ENCODE peak calls at places on chromosome 21, in seven cellular contexts. N is PC-9, L is brain microvascular endothelial cell, B is A549, Z is cardiac fibroblast, J is body of pancreas, X is GM20000. D is an unnamed sample.
A peak's percentile ranks its signal among the peaks of the same experiment; 100 is the strongest.

GRCh38 chr21:35204850-35205564 is 155.9 kb upstream of the RUNX1 start:
- DNase-seq in N (no peak), L (peak; percentile 93), B (no peak), Z (peak; percentile 98), J (peak; percentile 71), X (peak; percentile 24), D (peak; percentile 66)

GRCh38 chr21:38312822-38313221 is 56.0 kb downstream of the KCNJ15 start:
- DNase-seq in N (no peak), L (no peak), B (peak; percentile 19), Z (no peak), J (no peak), X (no peak), D (no peak)

GRCh38 chr21:45940621-45941337 is 40.8 kb upstream of the COL6A1 start:
- DNase-seq in N (no peak), L (no peak), B (no peak), Z (no peak), J (no peak), X (no peak), D (no peak)

GRCh38 chr21:35257413-35257812 is 208.3 kb upstream of the RUNX1 start:
- DNase-seq in N (peak; percentile 54), L (peak; percentile 96), B (peak; percentile 60), Z (peak; percentile 95), J (peak; percentile 50), X (no peak), D (peak; percentile 62)

GRCh38 chr21:40586575-40586974 is 260.4 kb downstream of the DSCAM start:
- DNase-seq in N (no peak), L (no peak), B (no peak), Z (no peak), J (no peak), X (no peak), D (no peak)

GRCh38 chr21:41453198-41453597 is 27.2 kb downstream of the MX1 start:
- DNase-seq in N (no peak), L (no peak), B (no peak), Z (no peak), J (no peak), X (no peak), D (no peak)

GRCh38 chr21:15300131-15300530 is 235.3 kb upstream of the NRIP1 start:
- DNase-seq in N (no peak), L (no peak), B (no peak), Z (no peak), J (no peak), X (no peak), D (no peak)

GRCh38 chr21:15754640-15755039 is 24.9 kb downstream of the USP25 start:
- DNase-seq in N (no peak), L (no peak), B (peak; percentile 69), Z (peak; percentile 28), J (no peak), X (no peak), D (peak; percentile 25)

GRCh38 chr21:23695449-23695848 is 1911.8 kb downstream of the MRPL39 start:
- DNase-seq in N (no peak), L (no peak), B (no peak), Z (no peak), J (no peak), X (no peak), D (no peak)

GRCh38 chr21:44392916-44393315 is 39.5 kb downstream of the TRPM2 start:
- DNase-seq in N (no peak), L (no peak), B (peak; percentile 39), Z (no peak), J (no peak), X (peak; percentile 11), D (no peak)

GRCh38 chr21:45453308-45453950 is 48.5 kb downstream of the COL18A1 start:
- DNase-seq in N (no peak), L (no peak), B (no peak), Z (no peak), J (no peak), X (no peak), D (no peak)

GRCh38 chr21:16409341-16409740 is 679.6 kb downstream of the USP25 start:
- DNase-seq in N (no peak), L (no peak), B (no peak), Z (no peak), J (no peak), X (no peak), D (no peak)

GRCh38 chr21:39080366-39080765 is 102.9 kb downstream of the PSMG1 start:
- DNase-seq in N (no peak), L (no peak), B (no peak), Z (no peak), J (no peak), X (no peak), D (no peak)

GRCh38 chr21:16279658-16280581 is 550.1 kb downstream of the USP25 start:
- DNase-seq in N (no peak), L (peak; percentile 71), B (peak; percentile 25), Z (peak; percentile 69), J (no peak), X (no peak), D (peak; percentile 33)

GRCh38 chr21:23853796-23854379 is 1753.4 kb downstream of the MRPL39 start:
- DNase-seq in N (no peak), L (peak; percentile 6), B (peak; percentile 1), Z (peak; percentile 13), J (no peak), X (peak; percentile 8), D (peak; percentile 19)

GRCh38 chr21:14557413-14557812 is 11.3 kb upstream of the SAMSN1 start:
- DNase-seq in N (no peak), L (no peak), B (no peak), Z (no peak), J (no peak), X (peak; percentile 10), D (no peak)

GRCh38 chr21:39062196-39062900 is 120.9 kb downstream of the PSMG1 start:
- DNase-seq in N (no peak), L (no peak), B (no peak), Z (no peak), J (no peak), X (no peak), D (no peak)

GRCh38 chr21:45497846-45498645 is 44.2 kb downstream of the SLC19A1 start:
- DNase-seq in N (no peak), L (no peak), B (no peak), Z (no peak), J (no peak), X (no peak), D (no peak)

GRCh38 chr21:16976132-16976666 is 536.6 kb upstream of the CXADR start:
- DNase-seq in N (no peak), L (no peak), B (no peak), Z (no peak), J (no peak), X (no peak), D (no peak)

GRCh38 chr21:30463713-30464112 is 16.5 kb downstream of the KRTAP19-1 start:
- DNase-seq in N (no peak), L (no peak), B (peak; percentile 1), Z (no peak), J (no peak), X (no peak), D (peak; percentile 12)
- TF ChIP-seq CTCF in N (peak; percentile 48), L (peak; percentile 48), B (no peak), Z (peak; percentile 34), J (peak; percentile 35), X (no peak), D (peak; percentile 42)

DNA sequence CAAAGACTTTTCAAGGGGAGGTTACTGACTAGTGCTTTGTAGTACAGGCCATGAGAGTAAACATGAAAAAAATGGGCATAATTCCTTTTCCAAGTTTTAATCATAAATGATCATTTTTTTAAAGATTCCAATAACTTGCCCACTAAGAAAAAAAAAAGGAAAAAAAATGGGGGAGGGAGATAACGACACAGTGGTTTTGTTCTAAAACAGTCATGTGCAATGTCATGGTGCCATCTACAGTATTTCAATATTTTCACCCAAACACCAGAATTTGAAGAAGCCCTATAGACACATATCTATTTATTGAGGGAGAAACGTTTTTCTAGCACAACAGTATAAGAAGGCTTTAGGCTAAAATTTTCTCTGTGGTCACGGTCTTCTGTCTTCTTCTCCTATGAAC is 250.2 kb downstream of the LTN1 start:
- DNase-seq in N (no peak), L (peak; percentile 33), B (no peak), Z (peak; percentile 77), J (no peak), X (no peak), D (no peak)
- TF ChIP-seq CTCF in N (no peak), L (peak; percentile 24), B (no peak), Z (peak; percentile 19), J (no peak), X (no peak), D (peak; percentile 43)

DNA sequence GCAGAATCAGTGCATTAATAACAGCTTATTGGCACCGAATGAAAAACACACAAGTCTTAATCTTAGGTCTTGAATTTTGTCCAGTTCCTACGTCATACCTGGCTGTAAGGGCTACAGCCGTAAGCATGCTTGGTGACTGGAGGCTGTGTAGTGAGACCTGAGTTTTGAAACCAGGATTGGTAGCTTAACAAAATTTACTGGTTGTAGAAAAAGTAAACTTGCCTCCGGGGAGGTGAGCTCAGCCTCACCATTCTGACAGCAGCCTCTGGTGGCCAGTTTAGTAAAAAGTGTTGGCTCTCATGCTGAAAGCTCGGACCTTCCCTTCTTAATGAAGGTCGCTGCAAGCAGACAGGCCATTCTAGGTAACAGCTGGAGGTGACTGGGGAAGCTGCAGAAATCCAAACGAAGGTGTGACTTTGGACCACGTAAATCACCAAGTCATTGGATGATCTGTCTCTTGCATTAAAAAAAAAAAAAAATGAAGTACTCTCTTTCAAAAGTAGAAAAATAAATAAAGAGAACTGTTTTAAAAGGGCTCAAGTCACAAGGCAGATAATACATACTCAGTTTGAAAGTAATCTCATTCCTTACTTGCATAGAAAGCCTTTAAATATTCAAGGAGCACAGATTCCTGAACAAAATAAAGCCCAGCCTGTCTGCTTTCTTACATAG is 48.8 kb downstream of the HLCS start:
- DNase-seq in N (peak; percentile 16), L (peak; percentile 53), B (peak; percentile 84), Z (peak; percentile 73), J (peak; percentile 56), X (no peak), D (peak; percentile 72)
- TF ChIP-seq CTCF in N (no peak), L (peak; percentile 90), B (peak; percentile 67), Z (peak; percentile 83), J (peak; percentile 11), X (no peak), D (peak; percentile 59)

GRCh38 chr21:25870084-25870483 is 135.3 kb downstream of the GABPA start:
- DNase-seq in N (no peak), L (no peak), B (no peak), Z (no peak), J (no peak), X (no peak), D (no peak)

GRCh38 chr21:25867041-25867440 is 132.3 kb downstream of the GABPA start:
- DNase-seq in N (no peak), L (no peak), B (no peak), Z (no peak), J (no peak), X (no peak), D (no peak)

GRCh38 chr21:25872271-25872670 is 137.5 kb downstream of the GABPA start:
- DNase-seq in N (no peak), L (no peak), B (no peak), Z (no peak), J (no peak), X (no peak), D (no peak)

GRCh38 chr21:25871566-25871965 is 136.8 kb downstream of the GABPA start:
- DNase-seq in N (no peak), L (no peak), B (peak; percentile 12), Z (no peak), J (no peak), X (no peak), D (no peak)
- TF ChIP-seq CTCF in N (no peak), L (peak; percentile 41), B (no peak), Z (peak; percentile 10), J (no peak), X (peak; percentile 1), D (no peak)

GRCh38 chr21:33680870-33681269 is 38.6 kb downstream of the ITSN1 start:
- DNase-seq in N (no peak), L (no peak), B (no peak), Z (no peak), J (no peak), X (no peak), D (no peak)
- TF ChIP-seq CTCF in N (no peak), L (no peak), B (no peak), Z (no peak), J (no peak), X (no peak), D (no peak)

D was measured in hepatocyte.